ENCODE peak calls at places on chromosomes 7 and 10, in five cellular contexts. T is endothelial cell, R is endothelial cell of umbilical vein, X is lung, A is upper lobe of right lung. Z is an unnamed sample.
A peak's percentile ranks its signal among the peaks of the same experiment; 100 is the strongest.

GRCh38 chr10:24851595-24851994 is 100.8 kb downstream of the PRTFDC1 start:
- DNase-seq in T (no peak), R (peak; percentile 96), X (peak; percentile 65), A (no peak), Z (peak; percentile 74)

GRCh38 chr7:123615344-123615743 is 13.7 kb downstream of the ASB15 start:
- DNase-seq in T (no peak), R (peak; percentile 36), X (no peak), A (no peak), Z (peak; percentile 15)

GRCh38 chr10:35916791-35917190 is 274.7 kb upstream of the FZD8 start:
- DNase-seq in T (no peak), R (no peak), X (no peak), A (no peak), Z (peak; percentile 15)

GRCh38 chr7:100854146-100854895 is 1.8 kb downstream of the SLC12A9 start:
- DNase-seq in T (no peak), R (no peak), X (no peak), A (no peak), Z (no peak)

GRCh38 chr10:2800178-2800577 is 267.2 kb upstream of the PFKP start:
- DNase-seq in T (no peak), R (no peak), X (no peak), A (no peak), Z (no peak)

GRCh38 chr7:65946895-65947294 is 35.1 kb downstream of the GUSB start:
- DNase-seq in T (no peak), R (peak; percentile 35), X (no peak), A (no peak), Z (no peak)

GRCh38 chr7:19677201-19677600 is 31.6 kb downstream of the POLR1F start:
- DNase-seq in T (no peak), R (no peak), X (no peak), A (no peak), Z (peak; percentile 20)

GRCh38 chr10:129852829-129853228 is 111.2 kb downstream of the EBF3 start:
- DNase-seq in T (no peak), R (no peak), X (no peak), A (no peak), Z (no peak)

GRCh38 chr7:24406053-24406561 is 122.1 kb downstream of the NPY start:
- DNase-seq in T (no peak), R (no peak), X (no peak), A (no peak), Z (peak; percentile 52)

GRCh38 chr7:3159445-3159844 is 115.8 kb upstream of the CARD11 start:
- DNase-seq in T (no peak), R (no peak), X (no peak), A (no peak), Z (no peak)

GRCh38 chr10:3220853-3221252 is 48.3 kb upstream of the PITRM1 start:
- DNase-seq in T (no peak), R (no peak), X (no peak), A (no peak), Z (no peak)

GRCh38 chr7:8629504-8629903 is 196.1 kb downstream of the NXPH1 start:
- DNase-seq in T (no peak), R (no peak), X (no peak), A (no peak), Z (no peak)

GRCh38 chr10:47030191-47030698 is 119.0 kb downstream of the PTPN20 start:
- DNase-seq in T (no peak), R (no peak), X (no peak), A (peak; percentile 50), Z (no peak)

GRCh38 chr7:24979470-24979862 is 512 bp downstream of the OSBPL3 start:
- DNase-seq in T (peak; percentile 64), R (peak; percentile 71), X (peak; percentile 59), A (peak; percentile 85), Z (no peak)

GRCh38 chr10:98536551-98536950 is 89.8 kb upstream of the HPS1 start:
- DNase-seq in T (no peak), R (no peak), X (no peak), A (no peak), Z (no peak)

GRCh38 chr7:27170936-27171635 is 3.0 kb downstream of the HOXA10 start:
- DNase-seq in T (no peak), R (peak; percentile 80), X (no peak), A (peak; percentile 31), Z (no peak)

GRCh38 chr7:101426303-101427011 is 63.8 kb downstream of the COL26A1 start:
- DNase-seq in T (no peak), R (no peak), X (no peak), A (no peak), Z (no peak)

GRCh38 chr10:3116508-3117100 is 49.3 kb downstream of the PFKP start:
- DNase-seq in T (no peak), R (no peak), X (no peak), A (no peak), Z (no peak)

GRCh38 chr10:60148266-60148840 is 241.3 kb downstream of the ANK3 start:
- DNase-seq in T (no peak), R (peak; percentile 87), X (no peak), A (no peak), Z (peak; percentile 29)

GRCh38 chr10:60645928-60646433 is 132.3 kb upstream of the CDK1 start:
- DNase-seq in T (no peak), R (no peak), X (no peak), A (no peak), Z (peak; percentile 42)

GRCh38 chr7:8128457-8129322 is 133.3 kb downstream of the ICA1 start:
- DNase-seq in T (no peak), R (no peak), X (no peak), A (no peak), Z (no peak)

GRCh38 chr7:88842217-88842616 is 46.7 kb upstream of the TEX47 start:
- DNase-seq in T (no peak), R (peak; percentile 2), X (no peak), A (no peak), Z (no peak)

GRCh38 chr7:148095066-148095465 is 495.5 kb upstream of the C7orf33 start:
- DNase-seq in T (no peak), R (no peak), X (no peak), A (no peak), Z (no peak)

GRCh38 chr7:30433082-30433481 is 45.5 kb downstream of the NOD1 start:
- DNase-seq in T (no peak), R (peak; percentile 31), X (peak; percentile 63), A (peak; percentile 73), Z (no peak)

DNA sequence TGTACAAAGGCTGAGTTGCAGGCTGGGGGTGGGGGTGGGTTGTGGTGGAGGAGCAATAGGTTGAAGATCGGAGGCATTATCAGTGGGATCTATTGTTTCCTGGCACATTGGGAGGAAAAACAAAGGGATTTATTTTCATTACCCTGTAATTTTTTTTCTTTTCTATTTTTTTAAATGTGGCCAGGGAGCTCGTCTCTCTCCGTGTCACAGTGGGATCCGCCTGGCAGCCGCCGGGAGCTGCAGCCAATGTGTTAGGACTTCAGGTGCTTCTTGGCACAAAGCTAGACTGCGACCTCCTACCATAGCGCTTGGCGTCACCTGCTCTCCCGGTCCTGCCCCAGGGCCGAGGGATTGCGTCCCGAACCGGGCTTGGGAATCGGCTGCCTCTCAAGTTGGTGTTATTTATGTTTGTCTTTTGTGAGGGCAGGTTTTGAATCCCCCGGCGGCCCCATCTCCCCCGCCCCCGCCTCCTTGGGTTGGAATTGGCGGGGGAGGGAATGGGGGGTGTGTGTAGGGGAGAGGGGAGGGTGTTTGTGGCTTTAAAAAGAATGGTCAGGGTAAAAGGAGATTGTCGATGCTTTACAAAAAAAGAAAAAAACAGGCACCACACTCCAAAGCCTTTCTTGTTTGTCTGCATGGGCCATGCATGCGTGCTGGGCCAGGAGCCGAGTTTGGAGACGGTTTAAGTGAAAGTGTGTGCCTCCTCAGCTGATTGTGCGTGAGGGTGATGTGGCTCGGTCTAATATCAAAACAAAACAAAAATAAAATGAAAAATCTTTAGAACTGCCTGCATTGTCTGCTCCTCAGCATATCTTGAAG is 1.0 kb downstream of the PPP1R9A start:
- DNase-seq in T (peak; percentile 42), R (peak; percentile 32), X (peak; percentile 39), A (peak; percentile 74), Z (peak; percentile 54)
- TF ChIP-seq CTCF in T (no peak), R (no peak), X (no peak), A (no peak), Z (no peak)

GRCh38 chr7:116524221-116524608 is 621 bp upstream of the CAV1 start:
- DNase-seq in T (no peak), R (no peak), X (no peak), A (no peak), Z (no peak)

GRCh38 chr7:116525298-116525912 is 569 bp downstream of the CAV1 start:
- DNase-seq in T (peak; percentile 25), R (peak; percentile 35), X (peak; percentile 81), A (peak; percentile 88), Z (no peak)

GRCh38 chr7:116525913-116526857 is 1.3 kb downstream of the CAV1 start:
- DNase-seq in T (peak; percentile 84), R (peak; percentile 84), X (peak; percentile 80), A (peak; percentile 90), Z (peak; percentile 90)

GRCh38 chr7:116526897-116527296 is 2.1 kb downstream of the CAV1 start:
- DNase-seq in T (no peak), R (peak; percentile 45), X (no peak), A (no peak), Z (no peak)

DNA sequence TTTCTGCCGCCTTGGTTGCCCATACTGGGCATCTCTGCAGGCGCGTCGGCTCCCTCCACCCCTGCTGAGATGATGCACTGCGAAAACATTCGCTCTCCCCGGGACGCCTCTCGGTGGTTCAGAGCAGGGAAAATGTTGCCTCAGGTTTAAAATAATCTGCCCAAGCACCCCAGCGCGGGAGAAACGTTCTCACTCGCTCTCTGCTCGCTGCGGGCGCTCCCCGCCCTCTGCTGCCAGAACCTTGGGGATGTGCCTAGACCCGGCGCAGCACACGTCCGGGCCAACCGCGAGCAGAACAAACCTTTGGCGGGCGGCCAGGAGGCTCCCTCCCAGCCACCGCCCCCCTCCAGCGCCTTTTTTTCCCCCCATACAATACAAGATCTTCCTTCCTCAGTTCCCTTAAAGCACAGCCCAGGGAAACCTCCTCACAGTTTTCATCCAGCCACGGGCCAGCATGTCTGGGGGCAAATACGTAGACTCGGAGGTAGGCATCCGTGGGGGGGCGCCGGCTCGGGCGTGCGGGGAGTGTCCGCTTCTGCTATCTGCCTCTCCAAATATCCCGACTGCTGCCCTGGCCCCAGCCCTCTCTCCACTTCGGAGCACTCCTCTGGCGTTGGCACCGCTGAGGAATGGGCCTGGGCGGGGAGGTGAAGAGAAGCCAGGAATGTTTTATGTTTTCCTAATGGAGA is at the start of gene CAV1:
- DNase-seq in T (peak; percentile 39), R (peak; percentile 96), X (peak; percentile 80), A (peak; percentile 89), Z (peak; percentile 99)
- TF ChIP-seq CTCF in T (no peak), R (peak; percentile 41), X (no peak), A (peak; percentile 25), Z (no peak)

DNA sequence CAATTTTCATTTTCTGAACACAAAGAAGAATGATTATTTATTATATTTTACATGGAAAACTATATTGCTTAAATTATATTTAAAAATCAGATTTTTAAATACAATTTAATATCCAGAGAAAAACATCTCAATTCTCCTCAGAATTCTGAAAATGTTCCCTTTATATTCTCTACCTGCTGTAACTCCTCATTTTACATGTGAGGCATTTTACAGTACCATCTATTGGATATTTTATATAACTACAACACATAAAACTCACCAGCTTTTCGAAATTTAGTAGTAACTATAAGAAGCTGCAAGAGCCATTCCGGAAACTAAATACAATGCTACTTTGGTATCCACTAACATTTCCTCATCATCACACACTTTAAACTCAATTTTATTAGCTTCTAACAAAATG is 264.6 kb downstream of the DGKB start:
- DNase-seq in T (no peak), R (no peak), X (no peak), A (no peak), Z (no peak)
- TF ChIP-seq CTCF in T (no peak), R (no peak), X (no peak), A (no peak), Z (no peak)

DNA sequence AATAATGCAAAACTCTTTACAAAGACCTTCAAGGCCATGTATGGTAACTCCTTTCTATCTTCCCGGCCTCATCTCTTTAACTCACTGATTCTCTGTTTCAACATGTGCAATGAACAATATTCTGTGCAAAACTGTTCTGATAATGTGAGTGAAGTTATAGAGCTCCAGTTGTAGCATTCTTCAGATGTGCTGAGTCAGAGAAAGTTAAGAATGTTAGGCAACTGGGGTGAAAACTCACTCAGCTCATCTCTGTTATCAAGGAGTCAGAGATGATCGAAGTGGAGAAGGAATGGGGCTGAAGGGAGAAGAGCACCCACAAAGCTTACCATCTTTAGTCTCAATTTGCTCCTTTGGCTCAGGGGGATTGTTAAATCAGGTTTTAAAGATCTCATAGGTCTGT is 344.7 kb upstream of the NPSR1 start:
- DNase-seq in T (no peak), R (no peak), X (no peak), A (no peak), Z (no peak)
- TF ChIP-seq CTCF in T (no peak), R (no peak), X (no peak), A (no peak), Z (no peak)